ENCODE peak calls at places on chromosome 11, in four cellular contexts. V is aorta, N is retinal pigment epithelial cell, G is cardiac muscle cell. B is an unnamed sample.

GRCh38 chr11:2725367-2726300 is 25.8 kb upstream of the KCNQ1OT1 start:
- DNase-seq in G (no peak), N (peak), V (peak), B (no peak)

GRCh38 chr11:17812286-17813187 is 78.0 kb downstream of the KCNC1 start:
- DNase-seq in N (no peak), V (no peak), G (no peak), B (no peak)

GRCh38 chr11:55793321-55793720 is 2.0 kb upstream of the OR5D14 start:
- DNase-seq in G (no peak), V (no peak), N (no peak), B (no peak)

GRCh38 chr11:72721689-72722049 is 30.5 kb downstream of the ARAP1 start:
- DNase-seq in G (no peak), N (no peak), V (no peak), B (peak)

GRCh38 chr11:47971501-47971900 is 8.9 kb upstream of the PTPRJ start:
- DNase-seq in V (no peak), N (peak), G (no peak), B (no peak)

GRCh38 chr11:19680824-19681368 is 31.7 kb upstream of the NAV2 start:
- DNase-seq in V (no peak), N (peak), G (no peak), B (no peak)

GRCh38 chr11:125423247-125423849 is 72.7 kb downstream of the FEZ1 start:
- DNase-seq in G (peak), V (no peak), N (no peak), B (no peak)

GRCh38 chr11:45413156-45413833 is 127.2 kb upstream of the SYT13 start:
- DNase-seq in N (no peak), G (no peak), V (no peak), B (no peak)

GRCh38 chr11:59271811-59272327 is 59.1 kb upstream of the MPEG1 start:
- DNase-seq in V (no peak), N (no peak), G (no peak), B (no peak)

GRCh38 chr11:47354913-47355282 is 2.4 kb upstream of the MYBPC3 start:
- DNase-seq in N (no peak), G (no peak), V (no peak), B (no peak)

GRCh38 chr11:129374081-129374992 is 1.3 kb upstream of the BARX2 start:
- DNase-seq in N (no peak), G (peak), V (no peak), B (no peak)

GRCh38 chr11:127925430-127925829 is 661.9 kb downstream of the ETS1 start:
- DNase-seq in V (no peak), N (peak), G (no peak), B (no peak)

GRCh38 chr11:63910605-63911195 is 6.3 kb downstream of the RCOR2 start:
- DNase-seq in G (no peak), V (no peak), N (no peak), B (no peak)

GRCh38 chr11:118610220-118610772 is 2.9 kb downstream of the PHLDB1 start:
- DNase-seq in G (no peak), N (no peak), V (no peak), B (peak)

GRCh38 chr11:117197516-117198456 is 1.4 kb upstream of the TAGLN start:
- DNase-seq in V (peak), N (no peak), G (peak), B (peak)

GRCh38 chr11:2542406-2542805 is 97.6 kb downstream of the KCNQ1 start:
- DNase-seq in V (peak), N (no peak), G (no peak), B (peak)

GRCh38 chr11:119284344-119285157 is 32.4 kb downstream of the MCAM start:
- DNase-seq in N (no peak), V (no peak), G (peak), B (no peak)

GRCh38 chr11:33227578-33228261 is 29.5 kb upstream of the HIPK3 start:
- DNase-seq in N (no peak), V (no peak), G (no peak), B (no peak)

GRCh38 chr11:8808226-8808585 is 102.8 kb upstream of the AKIP1 start:
- DNase-seq in N (no peak), G (peak), V (no peak), B (no peak)

GRCh38 chr11:132977746-132978145 is 554.6 kb downstream of the OPCML start:
- DNase-seq in V (no peak), G (no peak), N (no peak), B (no peak)

GRCh38 chr11:84260862-84261261 is 974.7 kb upstream of the CCDC90B start:
- DNase-seq in G (no peak), V (no peak), N (no peak), B (no peak)

GRCh38 chr11:64876226-64876750 is 2.1 kb downstream of the EHD1 start:
- DNase-seq in G (no peak), V (no peak), N (no peak), B (no peak)

GRCh38 chr11:7609521-7609920 is 63.8 kb downstream of the CYB5R2 start:
- DNase-seq in V (no peak), N (no peak), G (no peak), B (no peak)

GRCh38 chr11:127493330-127493729 is 492.8 kb upstream of the KIRREL3 start:
- DNase-seq in N (no peak), G (peak), V (no peak), B (no peak)

GRCh38 chr11:93389737-93390136 is 59.2 kb downstream of the DEUP1 start:
- DNase-seq in G (no peak), N (no peak), V (no peak), B (no peak)

GRCh38 chr11:11757871-11758270 is 83.9 kb upstream of the USP47 start:
- DNase-seq in N (no peak), V (no peak), G (no peak), B (no peak)

GRCh38 chr11:13008625-13009475 is at the start of gene RASSF10:
- DNase-seq in G (peak), N (no peak), V (no peak), B (peak)

GRCh38 chr11:107849791-107850190 is 8.8 kb downstream of the SLC35F2 start:
- DNase-seq in N (no peak), G (no peak), V (no peak), B (no peak)

GRCh38 chr11:123187221-123187620 is 7.8 kb downstream of the CLMP start:
- DNase-seq in N (no peak), G (no peak), V (no peak), B (no peak)

B was measured in pancreas.